ENCODE peak calls at places on chromosomes 1 and 21, in six cellular contexts. Z, N, W, M, I and X are unnamed samples.

GRCh38 chr1:194227157-194227556 is 1040.7 kb upstream of the B3GALT2 start:
- DNase-seq in Z (no peak), N (no peak), W (no peak), I (no peak), M (no peak), X (no peak)

GRCh38 chr1:48552420-48552819 is 80.4 kb upstream of the SPATA6 start:
- DNase-seq in W (no peak), N (no peak), Z (peak), I (no peak), M (peak), X (no peak)

GRCh38 chr1:151841141-151841540 is 1.5 kb upstream of the C2CD4D start:
- DNase-seq in Z (no peak), N (no peak), I (no peak), M (no peak), W (no peak), X (no peak)

GRCh38 chr1:19809044-19809750 is 5.9 kb downstream of the RNF186 start:
- DNase-seq in I (no peak), M (peak), Z (no peak), W (no peak), N (no peak), X (no peak)

GRCh38 chr1:116586741-116587143 is 15.9 kb upstream of the CD58 start:
- DNase-seq in M (no peak), Z (peak), I (no peak), W (no peak), N (no peak), X (no peak)

GRCh38 chr1:205054013-205054412 is 11.0 kb downstream of the CNTN2 start:
- DNase-seq in I (no peak), W (no peak), Z (no peak), M (no peak), N (no peak), X (no peak)

GRCh38 chr1:229186373-229187056 is 84.4 kb upstream of the RAB4A start:
- DNase-seq in W (no peak), N (no peak), I (no peak), Z (no peak), M (peak), X (no peak)

GRCh38 chr21:15445327-15445726 is 284.5 kb upstream of the USP25 start:
- DNase-seq in I (no peak), M (no peak), W (no peak), Z (no peak), N (no peak), X (no peak)

GRCh38 chr1:235557495-235557894 is 53.2 kb upstream of the B3GALNT2 start:
- DNase-seq in N (no peak), Z (peak), M (no peak), I (no peak), W (no peak), X (peak)